ENCODE peak calls at places on chromosomes 13 and 19, in seven cellular contexts. Q, R, V, L, S, J and B are unnamed samples.

GRCh38 chr13:90238433-90238832 is 1109.1 kb upstream of the MIR17HG start:
- DNase-seq in Q (no peak), R (no peak), V (no peak), L (no peak), S (no peak), J (no peak), B (no peak)

GRCh38 chr19:18208098-18208951 is 4.5 kb upstream of the RAB3A start:
- DNase-seq in Q (peak; percentile 70), R (peak; percentile 35), V (peak; percentile 29), L (peak; percentile 94), S (peak; percentile 57), J (peak; percentile 73), B (no peak)

GRCh38 chr13:78867655-78868054 is 208.7 kb upstream of the OBI1 start:
- DNase-seq in Q (no peak), R (no peak), V (no peak), L (no peak), S (no peak), J (no peak), B (no peak)

GRCh38 chr19:55563261-55563690 is 17.4 kb downstream of the ZNF579 start:
- DNase-seq in Q (no peak), R (peak; percentile 77), V (no peak), L (no peak), S (no peak), J (no peak), B (no peak)

GRCh38 chr13:87295636-87296035 is 375.5 kb upstream of the SLITRK5 start:
- DNase-seq in Q (no peak), R (no peak), V (no peak), L (no peak), S (no peak), J (no peak), B (no peak)

GRCh38 chr19:11624064-11624463 is 26.8 kb downstream of the ZNF627 start:
- DNase-seq in Q (no peak), R (no peak), V (no peak), L (peak; percentile 35), S (no peak), J (no peak), B (no peak)

GRCh38 chr13:100039740-100040139 is 49.2 kb upstream of the PCCA start:
- DNase-seq in Q (no peak), R (no peak), V (no peak), L (peak; percentile 3), S (no peak), J (no peak), B (no peak)

GRCh38 chr19:49560358-49560900 is 19.9 kb downstream of the NOSIP start:
- DNase-seq in Q (peak; percentile 52), R (peak; percentile 45), V (no peak), L (no peak), S (peak; percentile 26), J (peak; percentile 57), B (no peak)

GRCh38 chr19:32037998-32038732 is 307.2 kb upstream of the ZNF507 start:
- DNase-seq in Q (no peak), R (no peak), V (no peak), L (no peak), S (no peak), J (no peak), B (no peak)

GRCh38 chr13:98173431-98173921 is 3.6 kb downstream of the RNF113B start:
- DNase-seq in Q (no peak), R (no peak), V (peak; percentile 61), L (peak; percentile 99), S (no peak), J (no peak), B (peak; percentile 10)

GRCh38 chr13:98307744-98308524 is 130.9 kb upstream of the RNF113B start:
- DNase-seq in Q (no peak), R (peak; percentile 30), V (no peak), L (peak; percentile 88), S (no peak), J (no peak), B (no peak)

GRCh38 chr19:34269968-34270621 is 15.7 kb downstream of the GARRE1 start:
- DNase-seq in Q (peak; percentile 69), R (peak; percentile 79), V (peak; percentile 99), L (peak; percentile 66), S (peak; percentile 48), J (no peak), B (peak; percentile 27)

GRCh38 chr13:23506071-23506820 is 64.0 kb upstream of the TNFRSF19 start:
- DNase-seq in Q (no peak), R (no peak), V (no peak), L (peak; percentile 39), S (no peak), J (no peak), B (no peak)

GRCh38 chr19:7751157-7751783 is 3.9 kb upstream of the CD209 start:
- DNase-seq in Q (no peak), R (no peak), V (no peak), L (peak; percentile 6), S (no peak), J (no peak), B (no peak)